ENCODE peak calls at places on chromosomes 5 and 9, in six cellular contexts. S is A549, Y is HCT116, N is HepG2, W is WTC11, G is endothelial cell of umbilical vein. J is an unnamed sample.

GRCh38 chr5:180133551-180133950 is 62.0 kb upstream of the RNF130 start:
- DNase-seq in S (no peak), Y (no peak), N (no peak), W (no peak), G (no peak), J (no peak)

GRCh38 chr5:78367318-78367991 is 7.0 kb downstream of the SCAMP1 start:
- DNase-seq in S (peak), Y (no peak), N (no peak), W (no peak), G (no peak), J (peak)

GRCh38 chr9:76394896-76395244 is 644 bp upstream of the RFK start:
- DNase-seq in S (peak), Y (peak), N (peak), W (peak), G (no peak), J (peak)

GRCh38 chr9:9914174-9914573 is 698.6 kb downstream of the PTPRD start:
- DNase-seq in S (peak), Y (no peak), N (peak), W (peak), G (no peak), J (no peak)

GRCh38 chr9:134863306-134863902 is 17.2 kb upstream of the FCN2 start:
- DNase-seq in S (no peak), Y (no peak), N (no peak), W (no peak), G (no peak), J (no peak)

GRCh38 chr9:93380410-93381060 is 71.0 kb upstream of the FAM120A start:
- DNase-seq in S (no peak), Y (no peak), N (no peak), W (no peak), G (no peak), J (no peak)

GRCh38 chr9:3863114-3863528 is 337.3 kb upstream of the RFX3 start:
- DNase-seq in S (peak), Y (peak), N (no peak), W (no peak), G (peak), J (peak)

GRCh38 chr9:70902171-70902570 is 219.2 kb downstream of the TRPM3 start:
- DNase-seq in S (no peak), Y (no peak), N (no peak), W (no peak), G (peak), J (no peak)

GRCh38 chr5:43482490-43483064 is 1.1 kb downstream of the TMEM267 start:
- DNase-seq in S (no peak), Y (no peak), N (peak), W (no peak), G (no peak), J (peak)

GRCh38 chr9:126334626-126335621 is 8.3 kb downstream of the MVB12B start:
- DNase-seq in S (peak), Y (no peak), N (peak), W (no peak), G (peak), J (no peak)

GRCh38 chr5:103464801-103465484 is 97.6 kb downstream of the NUDT12 start:
- DNase-seq in S (no peak), Y (no peak), N (no peak), W (no peak), G (no peak), J (no peak)

GRCh38 chr9:130263601-130264413 is 1.8 kb upstream of the HMCN2 start:
- DNase-seq in S (no peak), Y (peak), N (no peak), W (no peak), G (no peak), J (peak)

GRCh38 chr5:115379622-115380344 is 83.3 kb upstream of the CCDC112 start:
- DNase-seq in S (no peak), Y (peak), N (no peak), W (no peak), G (no peak), J (no peak)

GRCh38 chr9:90899287-90899686 is 97.7 kb downstream of the SYK start:
- DNase-seq in S (no peak), Y (no peak), N (no peak), W (no peak), G (no peak), J (no peak)

GRCh38 chr9:12955510-12956163 is 180.8 kb downstream of the LURAP1L start:
- DNase-seq in S (no peak), Y (no peak), N (no peak), W (peak), G (no peak), J (peak)

GRCh38 chr5:61082516-61083280 is 79.6 kb downstream of the SMIM15 start:
- DNase-seq in S (no peak), Y (no peak), N (no peak), W (no peak), G (no peak), J (no peak)

GRCh38 chr9:128503870-128504269 is 649 bp upstream of the GLE1 start:
- DNase-seq in S (no peak), Y (no peak), N (no peak), W (no peak), G (no peak), J (peak)

GRCh38 chr5:56818409-56819026 is 3.2 kb downstream of the MAP3K1 start:
- DNase-seq in S (no peak), Y (no peak), N (no peak), W (no peak), G (peak), J (peak)

GRCh38 chr9:128885376-128885775 is 3.4 kb downstream of the LRRC8A start:
- DNase-seq in S (no peak), Y (no peak), N (no peak), W (no peak), G (no peak), J (no peak)

GRCh38 chr9:588952-589351 is 252.5 kb upstream of the DMRT1 start:
- DNase-seq in S (no peak), Y (no peak), N (no peak), W (no peak), G (peak), J (no peak)

DNA sequence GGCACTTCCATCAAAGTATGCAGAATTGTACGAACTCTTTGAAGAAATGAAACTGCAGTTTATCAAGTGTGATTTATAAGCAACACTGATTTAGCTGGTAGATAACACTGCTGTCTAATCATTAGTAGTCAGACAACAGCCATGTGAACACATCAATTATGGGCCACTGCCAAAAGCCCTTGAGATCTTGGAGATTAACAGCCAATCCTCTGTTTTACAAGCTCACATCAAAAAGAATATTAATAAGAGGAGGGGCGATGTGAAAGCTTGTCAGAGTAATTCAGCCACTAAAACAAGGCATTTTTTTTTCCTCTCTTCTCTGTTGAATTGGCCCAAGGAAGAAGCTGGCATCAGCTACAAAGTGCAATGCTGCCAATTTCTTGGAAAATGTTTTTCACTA is 28.1 kb downstream of the ZNF608 start:
- DNase-seq in S (no peak), Y (no peak), N (no peak), W (no peak), G (peak), J (no peak)
- TF ChIP-seq MAX in S (no peak), Y (no peak), N (no peak), W (no peak), G (no peak), J (no peak)

GRCh38 chr9:35974800-35975199 is 16.8 kb upstream of the OR2S2 start:
- DNase-seq in S (no peak), Y (no peak), N (no peak), W (no peak), G (no peak), J (no peak)

GRCh38 chr9:35967042-35967441 is 9.1 kb upstream of the OR2S2 start:
- DNase-seq in S (no peak), Y (no peak), N (no peak), W (no peak), G (no peak), J (no peak)

GRCh38 chr9:35976726-35977125 is 18.8 kb upstream of the OR2S2 start:
- DNase-seq in S (no peak), Y (no peak), N (no peak), W (no peak), G (no peak), J (no peak)

GRCh38 chr9:35966433-35966832 is 8.5 kb upstream of the OR2S2 start:
- DNase-seq in S (no peak), Y (no peak), N (no peak), W (no peak), G (no peak), J (no peak)

DNA sequence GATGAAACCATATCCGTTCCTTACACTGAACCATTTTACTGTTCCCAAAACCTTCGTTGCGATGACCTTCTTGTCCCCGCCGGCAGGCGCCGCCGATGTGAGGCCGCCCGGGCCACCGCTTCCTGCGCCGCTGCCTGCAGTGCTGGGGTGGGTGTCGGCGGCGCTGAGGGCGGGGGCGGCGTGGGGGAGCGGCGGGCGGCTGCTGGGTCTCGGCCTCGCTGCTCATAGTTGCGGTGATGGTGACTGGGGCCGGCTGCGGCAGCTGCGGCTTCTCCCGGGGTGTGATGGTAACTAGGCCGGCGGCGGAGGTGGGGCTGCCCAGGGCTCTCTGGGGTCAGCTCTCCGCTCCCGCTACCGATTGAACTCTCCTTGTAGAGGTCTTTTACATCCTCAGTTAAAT is 14.1 kb upstream of the OR2S2 start:
- DNase-seq in S (no peak), Y (no peak), N (no peak), W (peak), G (no peak), J (peak)
- TF ChIP-seq MAX in S (no peak), Y (no peak), N (no peak), W (no peak), G (no peak), J (no peak)

GRCh38 chr5:141338538-141339306 is at the start of gene PCDHGA2:
- DNase-seq in S (peak), Y (no peak), N (peak), W (peak), G (peak), J (no peak)
- TF ChIP-seq MAX in S (no peak), Y (no peak), N (no peak), W (no peak), G (no peak), J (no peak)

GRCh38 chr5:116502616-116503015 is 72.0 kb downstream of the SEMA6A start:
- DNase-seq in S (no peak), Y (no peak), N (no peak), W (no peak), G (peak), J (no peak)
- TF ChIP-seq MAX in S (no peak), Y (no peak), N (no peak), W (no peak), G (no peak), J (no peak)